ENCODE peak calls at places on chromosomes 2 and 18, in five cellular contexts. I, C, K, O and X are unnamed samples.

GRCh38 chr2:74525717-74526648 is at the start of gene DQX1:
- DNase-seq in I (no peak), C (peak), K (peak), O (peak), X (peak)

GRCh38 chr2:182594286-182594685 is 121.8 kb upstream of the DNAJC10 start:
- DNase-seq in I (no peak), C (no peak), K (no peak), O (no peak), X (peak)

GRCh38 chr2:145010635-145011034 is 490.7 kb upstream of the ZEB2 start:
- DNase-seq in I (no peak), C (no peak), K (no peak), O (peak), X (no peak)

GRCh38 chr2:236600892-236601291 is 31.3 kb downstream of the ACKR3 start:
- DNase-seq in I (no peak), C (no peak), K (no peak), O (no peak), X (peak)

GRCh38 chr2:5076599-5076998 is 615.6 kb upstream of the SOX11 start:
- DNase-seq in I (no peak), C (no peak), K (peak), O (no peak), X (peak)

GRCh38 chr2:106886916-106887758 is 1.2 kb upstream of the ST6GAL2 start:
- DNase-seq in I (no peak), C (peak), K (peak), O (no peak), X (peak)

GRCh38 chr2:175734679-175735078 is 267.4 kb downstream of the LNPK start:
- DNase-seq in I (no peak), C (no peak), K (peak), O (no peak), X (no peak)

GRCh38 chr2:10668402-10669012 is 21.3 kb downstream of the NOL10 start:
- DNase-seq in I (peak), C (peak), K (peak), O (peak), X (peak)

GRCh38 chr18:10354241-10354811 is 100.1 kb upstream of the APCDD1 start:
- DNase-seq in I (no peak), C (no peak), K (no peak), O (no peak), X (no peak)

GRCh38 chr2:204452464-204453023 is 92.7 kb upstream of the PARD3B start:
- DNase-seq in I (peak), C (no peak), K (peak), O (no peak), X (peak)

GRCh38 chr2:85413592-85414421 is 3.6 kb upstream of the CAPG start:
- DNase-seq in I (no peak), C (no peak), K (peak), O (no peak), X (no peak)

GRCh38 chr2:96158554-96158940 is 13.3 kb upstream of the DUSP2 start:
- DNase-seq in I (no peak), C (no peak), K (no peak), O (no peak), X (no peak)

GRCh38 chr2:63792523-63792922 is 49.2 kb upstream of the UGP2 start:
- DNase-seq in I (no peak), C (no peak), K (no peak), O (no peak), X (peak)

GRCh38 chr18:13004316-13004879 is 13.2 kb downstream of the CEP192 start:
- DNase-seq in I (no peak), C (no peak), K (no peak), O (no peak), X (no peak)

GRCh38 chr2:41709702-41710599 is 337.9 kb upstream of the PKDCC start:
- DNase-seq in I (no peak), C (no peak), K (no peak), O (no peak), X (peak)

GRCh38 chr2:197255550-197255949 is 55.0 kb downstream of the ANKRD44 start:
- DNase-seq in I (no peak), C (peak), K (peak), O (peak), X (no peak)
- TF ChIP-seq EZH2phosphoT487 in I (no peak), C (no peak), K (no peak), O (no peak), X (no peak)

GRCh38 chr2:215316336-215316735 is 4.5 kb downstream of the ATIC start:
- DNase-seq in I (no peak), C (no peak), K (no peak), O (no peak), X (no peak)

GRCh38 chr2:215320679-215321078 is 8.8 kb downstream of the ATIC start:
- DNase-seq in I (no peak), C (no peak), K (no peak), O (no peak), X (no peak)

GRCh38 chr2:215324811-215325210 is 13.0 kb downstream of the ATIC start:
- DNase-seq in I (no peak), C (no peak), K (no peak), O (no peak), X (no peak)

GRCh38 chr2:215319500-215319899 is 7.6 kb downstream of the ATIC start:
- DNase-seq in I (no peak), C (no peak), K (no peak), O (no peak), X (no peak)

DNA sequence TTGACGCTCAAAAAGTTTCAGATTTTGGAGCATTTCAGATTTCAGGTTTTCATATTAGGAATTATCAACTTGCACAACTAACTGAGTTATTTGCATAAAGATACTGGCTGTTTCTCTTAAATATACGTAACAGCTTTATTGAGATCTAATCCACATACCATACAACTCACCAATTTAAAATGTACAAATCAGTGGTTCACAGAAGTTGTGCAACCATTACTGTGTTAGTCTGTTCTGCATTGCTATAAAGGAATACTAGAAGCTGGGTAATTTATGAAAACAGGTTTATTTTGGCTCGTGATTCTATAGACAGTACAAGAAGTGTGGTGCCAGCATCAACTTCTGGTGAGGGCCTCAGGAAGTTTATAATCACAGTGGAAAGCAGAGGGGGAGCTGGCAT is 8.2 kb downstream of the ATIC start:
- DNase-seq in I (no peak), C (no peak), K (no peak), O (no peak), X (no peak)
- TF ChIP-seq CTCF in I (no peak), C (no peak), K (no peak), O (no peak), X (no peak)

GRCh38 chr2:190587106-190587505 is 52.6 kb upstream of the NEMP2 start:
- DNase-seq in I (no peak), C (no peak), K (no peak), O (no peak), X (no peak)

GRCh38 chr2:190585000-190585678 is 50.6 kb upstream of the NEMP2 start:
- DNase-seq in I (no peak), C (no peak), K (no peak), O (no peak), X (no peak)

GRCh38 chr2:190582761-190583506 is 48.4 kb upstream of the NEMP2 start:
- DNase-seq in I (no peak), C (no peak), K (no peak), O (no peak), X (no peak)

GRCh38 chr2:190581997-190582396 is 47.5 kb upstream of the NEMP2 start:
- DNase-seq in I (no peak), C (no peak), K (no peak), O (no peak), X (no peak)

DNA sequence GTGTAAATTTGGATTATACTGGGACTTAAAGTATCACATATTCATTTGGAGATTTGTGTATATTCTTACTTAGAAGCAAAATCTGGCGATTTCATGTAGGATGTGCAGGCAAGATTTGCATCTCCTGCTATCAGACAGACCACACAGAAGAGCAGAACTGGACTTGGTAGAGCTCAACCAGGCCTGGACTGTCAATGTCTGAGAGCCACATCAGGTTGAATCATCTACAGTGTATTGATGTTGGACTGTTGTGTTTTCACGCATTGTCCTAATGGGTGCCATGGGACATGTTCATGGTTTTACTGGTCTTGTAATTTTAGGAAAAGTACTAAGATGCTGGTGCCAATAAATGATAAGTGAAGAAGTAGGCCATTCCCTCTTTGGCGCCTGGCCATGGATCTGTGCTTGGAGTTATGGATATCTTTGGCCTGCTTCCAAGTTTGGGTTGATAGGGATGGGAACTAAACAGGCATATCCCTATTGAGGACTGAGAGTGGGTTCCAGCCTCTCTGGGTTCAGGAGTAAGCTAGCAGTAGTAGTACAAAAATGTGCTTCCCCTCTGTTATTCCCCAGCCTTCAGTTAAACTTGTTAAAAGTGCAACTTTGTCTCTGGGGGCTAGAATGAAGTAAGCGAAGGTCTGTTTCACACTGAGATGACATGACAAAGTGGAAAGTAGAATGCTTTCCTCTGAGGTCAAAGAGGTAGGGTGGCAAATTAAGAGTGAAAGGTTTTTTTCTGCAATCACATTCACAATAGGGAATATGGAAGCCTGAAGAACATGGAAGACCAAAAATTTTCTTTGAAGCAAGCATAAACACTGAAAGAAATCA is 49.2 kb upstream of the NEMP2 start:
- DNase-seq in I (no peak), C (peak), K (no peak), O (no peak), X (no peak)
- H3K9ac ChIP-seq in I (no peak), C (no peak), K (no peak), O (no peak), X (no peak)

DNA sequence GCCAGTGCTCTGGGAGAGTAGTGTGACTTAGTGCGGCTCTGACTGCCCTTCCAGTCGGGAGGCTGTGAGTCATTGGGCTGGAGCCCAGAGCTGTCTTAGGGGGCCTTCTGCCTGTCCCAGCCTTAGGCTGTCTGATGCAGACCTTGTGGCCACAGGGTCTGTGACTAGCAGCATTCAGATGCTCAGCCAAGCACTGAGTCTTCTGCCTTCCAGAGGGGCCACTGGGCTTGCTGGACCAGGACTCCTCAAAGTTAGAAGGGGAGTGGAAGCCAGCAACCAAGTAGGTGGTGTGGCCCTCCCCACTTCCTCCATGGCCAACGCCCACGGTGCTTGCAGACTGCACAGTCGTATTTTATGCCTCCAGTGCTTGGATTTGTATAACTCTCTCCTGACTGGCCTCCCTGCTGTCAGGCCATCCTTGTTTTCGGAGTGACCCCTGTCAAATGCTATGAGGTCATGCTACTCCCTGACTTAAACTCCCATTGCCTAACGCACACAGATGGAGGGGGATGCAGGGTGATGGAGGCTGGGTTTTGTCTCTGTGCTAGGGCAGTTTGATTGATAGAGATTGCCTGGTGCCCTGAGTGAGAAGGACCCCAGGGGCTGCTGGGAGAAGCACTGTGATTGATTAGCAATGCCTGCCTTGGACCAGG is 36.0 kb downstream of the GLI2 start:
- DNase-seq in I (no peak), C (no peak), K (no peak), O (no peak), X (peak)
- TF ChIP-seq EZH2phosphoT487 in I (no peak), C (no peak), K (no peak), O (no peak), X (no peak)

GRCh38 chr2:117470311-117471095 is 344.0 kb upstream of the DDX18 start:
- DNase-seq in I (peak), C (peak), K (peak), O (peak), X (peak)
- TF ChIP-seq CTCF in I (no peak), C (peak), K (peak), O (peak), X (peak)

DNA sequence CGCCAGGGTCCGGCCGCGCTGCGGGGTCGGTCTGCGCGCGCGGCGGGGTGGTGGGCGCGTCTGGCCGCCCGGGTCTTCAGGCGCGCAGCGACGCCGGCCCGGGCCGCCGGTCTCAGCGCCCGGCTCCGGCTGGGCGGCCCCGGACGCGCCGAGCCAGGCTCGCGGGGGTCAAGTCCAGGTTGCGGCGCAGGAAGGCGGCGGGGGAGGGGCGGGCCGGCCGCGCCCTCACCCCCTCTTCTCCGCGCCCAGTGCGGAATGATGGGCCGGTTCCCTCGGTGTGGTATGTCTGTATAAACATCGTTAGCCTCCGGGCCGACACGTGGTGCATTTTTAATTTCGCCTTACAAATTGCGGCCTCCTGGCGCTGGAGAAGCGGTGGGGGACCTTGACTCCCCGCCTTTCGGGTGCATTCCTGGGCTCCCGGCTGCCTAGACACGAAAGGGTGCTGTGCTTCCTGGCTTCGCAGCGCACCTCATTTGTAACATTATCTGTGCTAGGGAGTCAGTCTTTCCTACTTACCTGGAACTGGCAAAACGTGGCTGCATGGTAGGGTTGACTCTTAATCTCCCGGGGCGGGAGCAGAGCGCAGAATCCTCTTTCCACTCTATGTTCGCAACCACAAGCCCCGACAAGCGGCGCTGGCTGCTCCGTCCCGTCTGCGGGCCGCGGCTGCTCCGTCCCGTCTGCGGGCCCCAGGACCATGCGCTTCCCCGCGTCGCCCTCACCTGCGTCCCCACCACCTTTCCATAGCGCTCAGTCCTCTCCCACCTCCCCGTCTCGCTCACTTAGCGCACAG is 69.0 kb downstream of the CTAGE1 start:
- DNase-seq in I (no peak), C (no peak), K (peak), O (no peak), X (peak)
- H3K9ac ChIP-seq in I (peak), C (no peak), K (no peak), O (no peak), X (peak)